ENCODE peak calls at places on chromosome 10, in eight cellular contexts. N is mesendoderm; Q is GM06990; T is left ventricle myocardium inferior; U is naive thymus-derived CD4-positive, alpha-beta T cell; V is right lobe of liver; M is adipocyte; L is mesenchymal stem cell. R is an unnamed sample.
A peak's percentile ranks its signal among the peaks of the same experiment; 100 is the strongest.

GRCh38 chr10:11874568-11875182 is 51.5 kb downstream of the PROSER2 start:
- DNase-seq in N (peak; percentile 95), Q (no peak), T (peak; percentile 48), U (peak; percentile 17), V (peak; percentile 68), M (peak; percentile 33), L (peak; percentile 55), R (peak; percentile 88)

GRCh38 chr10:79627075-79627474 is 16.3 kb downstream of the SFTPA1 start:
- DNase-seq in N (no peak), Q (no peak), T (no peak), U (no peak), V (no peak), M (no peak), L (no peak), R (no peak)

GRCh38 chr10:34286136-34286739 is 528.9 kb downstream of the PARD3 start:
- DNase-seq in N (peak; percentile 59), Q (no peak), T (no peak), U (no peak), V (no peak), M (no peak), L (peak; percentile 62), R (no peak)

GRCh38 chr10:21257919-21258318 is 267.6 kb downstream of the SKIDA1 start:
- DNase-seq in N (no peak), Q (no peak), T (no peak), U (no peak), V (no peak), M (no peak), L (peak; percentile 20), R (no peak)

GRCh38 chr10:131778842-131779241 is 122.0 kb upstream of the PPP2R2D start:
- DNase-seq in N (no peak), Q (no peak), T (no peak), U (no peak), V (no peak), M (no peak), L (no peak), R (no peak)

GRCh38 chr10:77526861-77527617 is 110.6 kb downstream of the KCNMA1 start:
- DNase-seq in N (no peak), Q (no peak), T (no peak), U (no peak), V (no peak), M (no peak), L (peak; percentile 75), R (no peak)

GRCh38 chr10:21173964-21174669 is 277.0 kb upstream of the NEBL start:
- DNase-seq in N (peak; percentile 77), Q (peak; percentile 20), T (peak; percentile 47), U (no peak), V (peak; percentile 60), M (peak; percentile 33), L (peak; percentile 22), R (peak; percentile 85)

GRCh38 chr10:69107667-69108066 is 16.3 kb upstream of the VPS26A start:
- DNase-seq in N (no peak), Q (no peak), T (no peak), U (no peak), V (no peak), M (no peak), L (no peak), R (no peak)

GRCh38 chr10:132465193-132465888 is 68.3 kb downstream of the PWWP2B start:
- DNase-seq in N (no peak), Q (no peak), T (no peak), U (no peak), V (peak; percentile 46), M (no peak), L (no peak), R (no peak)

GRCh38 chr10:58212622-58213021 is 55.1 kb downstream of the IPMK start:
- DNase-seq in N (no peak), Q (no peak), T (no peak), U (peak; percentile 18), V (no peak), M (no peak), L (no peak), R (no peak)

GRCh38 chr10:107826166-107826565 is 661.7 kb upstream of the SORCS1 start:
- DNase-seq in N (no peak), Q (no peak), T (no peak), U (no peak), V (no peak), M (no peak), L (no peak), R (no peak)

GRCh38 chr10:107834706-107835105 is 670.2 kb upstream of the SORCS1 start:
- DNase-seq in N (no peak), Q (no peak), T (no peak), U (no peak), V (no peak), M (no peak), L (no peak), R (no peak)

DNA sequence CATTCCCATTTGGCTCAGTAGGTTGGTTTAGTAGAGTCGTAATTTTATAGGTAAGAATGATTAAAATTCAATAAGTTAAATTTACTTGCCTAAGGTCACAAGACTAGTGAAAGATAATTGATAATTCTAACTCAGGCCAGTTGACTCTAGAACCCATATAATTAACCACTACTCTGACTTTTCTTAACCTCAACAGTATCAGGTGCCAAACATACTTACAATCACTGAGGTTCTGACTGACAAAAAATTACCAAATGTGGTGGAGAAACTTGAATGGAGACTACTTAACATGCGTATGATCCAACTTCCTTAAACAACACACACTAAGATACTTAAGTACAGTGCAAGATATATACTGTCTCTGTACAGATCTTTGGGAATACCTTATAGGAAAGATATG is 667.3 kb upstream of the SORCS1 start:
- DNase-seq in N (no peak), Q (no peak), T (no peak), U (no peak), V (no peak), M (no peak), L (no peak), R (no peak)
- H3K4me3 ChIP-seq in N (no peak overlapping the region), Q (no peak overlapping the region), T (no peak overlapping the region), U (no peak overlapping the region), V (no peak overlapping the region), M (no peak overlapping the region), L (no peak overlapping the region), R (no peak overlapping the region)

GRCh38 chr10:124622866-124623536 is 121.2 kb downstream of the FAM53B start:
- DNase-seq in N (no peak), Q (no peak), T (no peak), U (no peak), V (no peak), M (no peak), L (no peak), R (no peak)

GRCh38 chr10:124624006-124624405 is 120.2 kb downstream of the FAM53B start:
- DNase-seq in N (no peak), Q (no peak), T (no peak), U (no peak), V (no peak), M (no peak), L (no peak), R (no peak)

GRCh38 chr10:124622158-124622557 is 122.0 kb downstream of the FAM53B start:
- DNase-seq in N (no peak), Q (no peak), T (no peak), U (no peak), V (no peak), M (no peak), L (no peak), R (no peak)

GRCh38 chr10:124619802-124620490 is 124.2 kb downstream of the FAM53B start:
- DNase-seq in N (no peak), Q (peak; percentile 48), T (no peak), U (no peak), V (no peak), M (no peak), L (no peak), R (no peak)

DNA sequence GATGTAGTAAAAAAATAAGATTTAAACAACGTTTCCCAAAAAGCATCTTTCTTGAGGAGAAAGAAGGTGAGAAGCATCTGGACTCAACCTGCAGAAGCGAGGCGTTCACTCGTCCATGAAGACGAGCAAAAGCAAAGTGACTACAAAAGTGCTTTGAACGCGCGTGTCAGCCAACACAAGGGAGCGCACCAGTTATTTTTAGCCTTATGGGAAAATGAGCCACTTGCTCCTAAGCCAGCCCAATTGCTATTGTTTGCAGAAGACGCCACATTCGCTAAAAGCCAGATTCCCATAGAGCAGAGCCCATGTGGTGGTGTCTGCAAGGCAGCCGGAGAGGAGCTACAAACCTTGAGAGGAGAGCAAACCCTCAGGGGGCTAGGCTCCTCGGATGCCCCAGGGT is 122.5 kb downstream of the FAM53B start:
- DNase-seq in N (no peak), Q (no peak), T (no peak), U (no peak), V (no peak), M (no peak), L (no peak), R (no peak)
- H3K4me3 ChIP-seq in N (no peak overlapping the region), Q (no peak overlapping the region), T (peak overlapping the region; percentile 26), U (no peak overlapping the region), V (no peak overlapping the region), M (no peak overlapping the region), L (no peak overlapping the region), R (no peak overlapping the region)

DNA sequence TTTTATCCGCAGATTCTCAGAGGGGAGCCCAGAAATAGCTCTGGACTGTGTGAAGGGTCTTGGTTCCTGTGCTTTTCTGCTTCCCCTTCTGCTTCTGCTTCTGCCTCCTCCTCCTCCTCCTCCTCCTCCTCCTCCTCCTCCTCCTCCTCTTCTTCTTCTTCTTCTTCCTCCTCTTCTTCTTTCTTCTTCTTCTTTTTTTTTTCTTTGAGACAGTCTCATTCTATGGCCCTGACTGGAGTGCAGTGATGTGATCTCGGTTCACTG is 11.6 kb downstream of the PDZD7 start:
- DNase-seq in N (no peak), Q (no peak), T (no peak), U (no peak), V (no peak), M (no peak), L (no peak), R (no peak)
- H3K4me3 ChIP-seq in N (no peak overlapping the region), Q (no peak overlapping the region), T (no peak overlapping the region), U (no peak overlapping the region), V (no peak overlapping the region), M (no peak overlapping the region), L (no peak overlapping the region), R (no peak overlapping the region)

GRCh38 chr10:23197416-23197861 is 5.3 kb downstream of the PTF1A start:
- DNase-seq in N (no peak), Q (no peak), T (no peak), U (no peak), V (no peak), M (no peak), L (no peak), R (no peak)

GRCh38 chr10:23199768-23200511 is 7.8 kb downstream of the PTF1A start:
- DNase-seq in N (no peak), Q (no peak), T (no peak), U (no peak), V (no peak), M (no peak), L (no peak), R (no peak)

GRCh38 chr10:23196915-23197314 is 4.8 kb downstream of the PTF1A start:
- DNase-seq in N (no peak), Q (no peak), T (no peak), U (no peak), V (no peak), M (no peak), L (no peak), R (no peak)

GRCh38 chr10:23198940-23199767 is 7.0 kb downstream of the PTF1A start:
- DNase-seq in N (peak; percentile 73), Q (peak; percentile 29), T (no peak), U (no peak), V (no peak), M (no peak), L (peak; percentile 24), R (no peak)

GRCh38 chr10:23198610-23198939 is 6.5 kb downstream of the PTF1A start:
- DNase-seq in N (no peak), Q (no peak), T (no peak), U (no peak), V (no peak), M (no peak), L (no peak), R (no peak)
- H3K4me3 ChIP-seq in N (no peak overlapping the region), Q (no peak overlapping the region), T (peak overlapping the region; percentile 44), U (no peak overlapping the region), V (no peak overlapping the region), M (no peak overlapping the region), L (no peak overlapping the region), R (no peak overlapping the region)

GRCh38 chr10:24951201-24952145 is 933 bp downstream of the PRTFDC1 start:
- DNase-seq in N (peak; percentile 89), Q (no peak), T (no peak), U (no peak), V (no peak), M (no peak), L (peak; percentile 35), R (peak; percentile 38)
- H3K4me3 ChIP-seq in N (no peak overlapping the region), Q (no peak overlapping the region), T (peak overlapping the region; percentile 78), U (peak overlapping the region; percentile 55), V (peak overlapping the region; percentile 67), M (peak overlapping the region; percentile 79), L (peak overlapping the region; percentile 76), R (peak overlapping the region; percentile 73)

R was measured in hepatocyte.